ENCODE peak calls at places on chromosomes 13 and 19, in five cellular contexts. V is neural progenitor cell, G is mesendoderm, X is GM12878, F is GM23248. W is an unnamed sample.

GRCh38 chr19:13366529-13367143 is 139.6 kb downstream of the CACNA1A start:
- DNase-seq in V (peak), G (peak), X (no peak), F (peak), W (peak)

GRCh38 chr19:12496480-12496879 is 11.9 kb upstream of the ZNF709 start:
- DNase-seq in V (no peak), G (no peak), X (no peak), F (no peak), W (no peak)

GRCh38 chr13:99565478-99566124 is 64.3 kb downstream of the TM9SF2 start:
- DNase-seq in V (no peak), G (peak), X (no peak), F (no peak), W (no peak)

GRCh38 chr19:7489609-7490044 is 792 bp upstream of the PEX11G start:
- DNase-seq in V (peak), G (peak), X (no peak), F (no peak), W (no peak)

GRCh38 chr19:13817018-13817614 is 21.9 kb downstream of the ZSWIM4 start:
- DNase-seq in V (peak), G (peak), X (no peak), F (peak), W (no peak)

GRCh38 chr19:55616395-55616875 is 7.9 kb downstream of the ZNF784 start:
- DNase-seq in V (no peak), G (no peak), X (no peak), F (no peak), W (no peak)

GRCh38 chr19:5953680-5954213 is 24.2 kb downstream of the RANBP3 start:
- DNase-seq in V (no peak), G (no peak), X (no peak), F (peak), W (no peak)

GRCh38 chr19:39247701-39248664 is 673 bp downstream of the IFNL4 start:
- DNase-seq in V (peak), G (peak), X (no peak), F (peak), W (no peak)

GRCh38 chr19:31338069-31338767 is 11.0 kb downstream of the TSHZ3 start:
- DNase-seq in V (peak), G (peak), X (no peak), F (peak), W (no peak)

GRCh38 chr19:31342926-31343325 is 6.3 kb downstream of the TSHZ3 start:
- DNase-seq in V (no peak), G (no peak), X (no peak), F (no peak), W (no peak)

GRCh38 chr19:31337007-31337914 is 12.0 kb downstream of the TSHZ3 start:
- DNase-seq in V (no peak), G (no peak), X (no peak), F (no peak), W (no peak)

GRCh38 chr19:31340059-31341025 is 8.9 kb downstream of the TSHZ3 start:
- DNase-seq in V (no peak), G (no peak), X (no peak), F (peak), W (no peak)

DNA sequence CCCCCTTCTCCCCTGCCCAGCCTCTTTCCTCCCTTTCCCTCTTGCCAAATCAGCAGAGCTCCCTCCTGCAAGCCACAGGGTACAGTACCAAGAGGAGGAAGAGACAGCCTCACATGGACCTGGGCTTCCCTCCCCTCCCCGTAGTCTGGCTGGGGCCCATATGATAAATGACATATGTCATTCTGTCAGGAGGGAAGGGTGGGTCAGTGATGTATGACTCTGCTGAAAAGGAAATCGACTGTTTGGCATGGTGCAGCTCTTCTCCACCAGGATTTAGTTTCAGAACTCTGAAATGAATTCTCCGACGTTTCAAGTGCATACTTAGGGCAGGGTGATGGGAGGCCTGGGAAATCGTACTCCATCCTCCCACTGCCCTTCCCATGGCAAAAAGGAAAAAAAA is 9.8 kb downstream of the TSHZ3 start:
- DNase-seq in V (no peak), G (no peak), X (no peak), F (no peak), W (no peak)
- H3K9ac ChIP-seq in V (no peak), G (no peak), X (no peak), F (peak), W (no peak)

GRCh38 chr13:112947796-112948195 is 21.2 kb upstream of the MCF2L start:
- DNase-seq in V (no peak), G (no peak), X (no peak), F (no peak), W (no peak)
- H3K9ac ChIP-seq in V (no peak), G (no peak), X (no peak), F (no peak), W (no peak)

GRCh38 chr19:11273989-11274388 is 11.7 kb upstream of the DOCK6 start:
- DNase-seq in V (no peak), G (no peak), X (no peak), F (no peak), W (no peak)
- H3K9ac ChIP-seq in V (no peak), G (no peak), X (no peak), F (no peak), W (no peak)

GRCh38 chr19:9914001-9914314 is 22.4 kb downstream of the OLFM2 start:
- DNase-seq in V (peak), G (no peak), X (no peak), F (no peak), W (no peak)
- H3K9ac ChIP-seq in V (no peak), G (peak), X (no peak), F (peak), W (peak)

DNA sequence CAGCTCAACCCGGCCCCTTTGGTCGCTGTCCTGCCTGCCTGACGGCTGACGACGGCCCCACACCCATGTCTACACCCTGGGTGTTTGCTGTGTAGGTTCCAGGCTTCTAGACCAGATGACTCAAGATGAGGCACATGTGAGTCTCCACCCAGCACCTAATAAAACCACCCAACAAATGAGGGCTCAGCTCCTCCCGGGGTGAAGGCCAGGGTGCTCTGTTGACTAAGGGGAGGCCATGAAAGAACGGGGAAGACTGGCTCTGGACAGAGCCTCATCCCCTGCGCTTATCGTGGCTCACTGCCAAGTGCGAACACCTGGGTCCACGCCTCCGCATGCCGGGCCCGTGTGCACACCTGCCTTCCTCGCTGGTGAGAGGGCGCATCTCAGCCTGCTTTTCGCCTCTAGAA is 39.6 kb downstream of the COL4A2 start:
- DNase-seq in V (no peak), G (no peak), X (no peak), F (peak), W (no peak)
- H3K9ac ChIP-seq in V (no peak), G (no peak), X (no peak), F (no peak), W (no peak)

DNA sequence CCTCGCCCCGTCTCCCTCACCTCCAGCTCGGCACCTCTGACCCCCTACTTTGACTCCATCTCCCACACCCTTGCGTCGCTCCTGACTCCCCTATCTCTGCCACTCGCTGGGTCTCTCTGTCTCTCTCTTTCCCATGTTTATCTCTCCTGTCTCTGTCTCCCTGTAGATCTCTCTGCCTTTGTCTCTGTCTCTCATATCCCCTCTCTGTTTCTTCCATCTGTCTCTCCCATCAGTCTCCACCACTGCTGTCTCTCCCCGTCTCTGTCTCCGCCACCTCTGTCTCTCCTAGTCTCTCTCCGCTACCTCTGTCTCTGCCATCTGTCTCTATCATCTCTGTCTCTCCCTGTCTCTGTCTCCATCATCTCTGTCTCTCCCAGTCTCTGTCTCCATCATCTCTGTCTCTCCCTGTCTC is 12.4 kb upstream of the BBC3 start:
- DNase-seq in V (no peak), G (no peak), X (no peak), F (no peak), W (no peak)
- H3K9ac ChIP-seq in V (no peak), G (peak), X (peak), F (peak), W (no peak)

GRCh38 chr19:17605117-17605516 is 49.7 kb downstream of the COLGALT1 start:
- DNase-seq in V (no peak), G (no peak), X (no peak), F (no peak), W (no peak)
- H3K9ac ChIP-seq in V (no peak), G (no peak), X (no peak), F (no peak), W (no peak)

DNA sequence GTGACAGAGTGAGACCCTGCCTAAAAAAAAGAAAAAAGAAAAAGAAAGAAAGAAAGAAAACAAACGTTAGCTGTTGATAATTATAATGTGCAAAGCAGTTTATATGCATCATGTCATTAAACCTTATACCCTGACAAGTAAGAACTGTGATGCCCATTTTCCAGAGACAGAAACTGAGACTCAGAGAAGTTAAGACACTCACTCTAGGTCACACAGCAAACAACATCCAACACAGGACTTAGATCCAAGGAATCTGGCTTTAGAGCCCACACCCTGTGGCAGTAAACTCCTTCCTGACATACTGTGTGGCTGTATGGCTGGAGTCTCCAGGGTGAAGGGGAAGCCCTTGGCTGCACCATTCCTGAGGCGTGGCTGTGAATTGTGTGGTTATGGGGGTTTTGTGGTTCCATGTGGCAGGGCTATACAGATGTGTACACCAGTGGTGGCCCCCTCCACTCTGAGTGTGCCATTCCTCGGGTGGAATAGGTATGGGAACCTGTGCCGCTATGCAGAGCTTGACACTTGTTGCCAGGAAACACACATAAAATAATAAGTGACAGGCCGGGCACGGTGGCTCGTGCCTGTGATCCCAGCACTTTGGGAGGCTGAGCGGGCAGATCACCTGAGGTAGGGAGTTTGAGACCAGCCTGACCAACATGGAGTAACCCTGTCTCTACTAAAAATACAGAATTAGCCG is 15.6 kb downstream of the AXL start:
- DNase-seq in V (no peak), G (no peak), X (no peak), F (no peak), W (no peak)
- H3K9ac ChIP-seq in V (no peak), G (no peak), X (no peak), F (no peak), W (no peak)

GRCh38 chr19:8571006-8571411 is 6.2 kb downstream of the MYO1F start:
- DNase-seq in V (no peak), G (no peak), X (no peak), F (peak), W (no peak)
- H3K9ac ChIP-seq in V (no peak), G (no peak), X (peak), F (peak), W (no peak)

DNA sequence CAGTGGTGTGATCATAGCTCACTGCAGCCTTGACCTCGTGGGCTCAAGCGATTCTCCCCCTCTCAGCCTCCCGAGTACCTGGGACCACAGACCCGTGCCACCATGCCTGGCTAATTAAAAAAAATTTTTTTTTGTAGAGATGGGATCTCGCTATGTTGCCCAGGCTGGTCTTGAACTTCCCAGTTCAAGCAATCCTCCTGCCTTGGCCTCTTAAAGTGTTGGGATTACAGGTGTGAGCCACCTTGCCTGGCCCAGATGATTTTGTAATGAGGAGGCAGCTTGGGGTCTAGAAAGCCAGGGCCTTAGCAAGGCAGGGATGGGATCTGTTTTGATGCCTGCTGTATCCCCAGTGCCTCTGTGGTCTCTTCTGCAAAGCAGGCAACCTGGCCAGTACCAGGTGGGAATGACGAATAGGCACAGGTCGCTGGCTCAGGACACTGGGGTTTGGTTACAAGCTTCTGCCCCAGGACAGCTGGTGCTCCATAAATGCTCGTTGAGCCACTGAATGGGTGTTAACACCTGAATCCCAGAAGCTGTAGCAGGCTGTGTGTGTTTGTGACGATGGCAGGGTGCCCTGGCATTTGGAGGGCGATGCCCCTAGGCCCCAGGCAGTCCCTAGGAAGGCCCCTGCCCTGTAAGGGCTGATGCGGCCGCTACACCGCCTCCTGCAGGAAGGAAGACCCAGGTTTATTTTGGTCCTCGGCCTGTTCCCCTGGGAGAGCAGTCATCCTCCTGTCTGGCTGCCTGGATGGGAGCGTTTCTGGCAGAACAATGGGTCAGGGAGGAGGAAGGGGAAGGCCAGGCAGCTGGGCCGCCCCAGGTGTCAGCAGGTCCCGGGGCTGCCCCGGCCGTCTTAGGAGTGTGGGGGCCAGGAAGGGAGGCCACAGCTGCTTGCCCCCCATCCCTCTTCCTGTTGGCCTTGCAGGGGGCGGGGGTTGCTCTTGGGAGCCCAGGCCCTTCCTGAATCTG is 8.6 kb downstream of the TNFAIP8L1 start:
- DNase-seq in V (no peak), G (peak), X (no peak), F (no peak), W (no peak)
- H3K9ac ChIP-seq in V (no peak), G (no peak), X (peak), F (no peak), W (peak)

W was measured in NT2/D1.